ENCODE peak calls at places on chromosomes 13 and 19, in six cellular contexts. B is Panc1, G is heart left ventricle, U is dorsolateral prefrontal cortex, M is AG04450, K is kidney. T is an unnamed sample.

GRCh38 chr13:42190529-42190928 is 81.4 kb upstream of the AKAP11 start:
- DNase-seq in B (no peak), G (no peak), U (no peak), M (no peak), K (no peak), T (no peak)

GRCh38 chr19:42345191-42345812 is 19.9 kb downstream of the MEGF8 start:
- DNase-seq in B (no peak), G (no peak), U (no peak), M (no peak), K (no peak), T (no peak)

GRCh38 chr13:46961719-46962118 is 64.9 kb upstream of the HTR2A start:
- DNase-seq in B (no peak), G (no peak), U (no peak), M (no peak), K (no peak), T (no peak)

GRCh38 chr19:52343548-52343947 is 7.5 kb downstream of the ZNF610 start:
- DNase-seq in B (no peak), G (no peak), U (no peak), M (no peak), K (no peak), T (peak)

GRCh38 chr19:50402544-50403301 is 16.0 kb upstream of the SPIB start:
- DNase-seq in B (no peak), G (no peak), U (no peak), M (no peak), K (no peak), T (no peak)

GRCh38 chr19:2081873-2082810 is 14.0 kb downstream of the MOB3A start:
- DNase-seq in B (no peak), G (no peak), U (no peak), M (no peak), K (peak), T (no peak)

GRCh38 chr13:79227418-79227817 is 178.6 kb downstream of the RBM26 start:
- DNase-seq in B (no peak), G (no peak), U (no peak), M (no peak), K (no peak), T (no peak)

GRCh38 chr13:91172160-91172559 is 175.3 kb upstream of the MIR17HG start:
- DNase-seq in B (no peak), G (no peak), U (no peak), M (no peak), K (no peak), T (no peak)

GRCh38 chr13:44373601-44374347 is at the start of gene SERP2:
- DNase-seq in B (no peak), G (peak), U (peak), M (no peak), K (peak), T (peak)

GRCh38 chr19:35066691-35067563 is 25.4 kb downstream of the HPN start:
- DNase-seq in B (no peak), G (peak), U (peak), M (peak), K (peak), T (peak)

GRCh38 chr19:54160182-54160811 is 776 bp upstream of the LENG1 start:
- DNase-seq in B (no peak), G (no peak), U (no peak), M (no peak), K (peak), T (no peak)

GRCh38 chr19:48896191-48896720 is 2.3 kb downstream of the TULP2 start:
- DNase-seq in B (no peak), G (peak), U (no peak), M (no peak), K (peak), T (peak)

GRCh38 chr13:45257638-45258338 is 56.9 kb upstream of the KCTD4 start:
- DNase-seq in B (no peak), G (no peak), U (no peak), M (no peak), K (no peak), T (no peak)

GRCh38 chr19:48117515-48118330 is 7.1 kb upstream of the PLA2G4C start:
- DNase-seq in B (no peak), G (no peak), U (no peak), M (no peak), K (no peak), T (no peak)

GRCh38 chr13:37889811-37890210 is 20.2 kb upstream of the TRPC4 start:
- DNase-seq in B (no peak), G (no peak), U (no peak), M (no peak), K (no peak), T (no peak)

GRCh38 chr13:113901231-113901630 is 37.4 kb upstream of the GAS6 start:
- DNase-seq in B (no peak), G (no peak), U (no peak), M (no peak), K (no peak), T (no peak)

GRCh38 chr19:47853003-47853402 is 6.0 kb upstream of the TPRX2 start:
- DNase-seq in B (no peak), G (no peak), U (no peak), M (no peak), K (no peak), T (no peak)

GRCh38 chr19:29528350-29528945 is 2.7 kb downstream of the VSTM2B start:
- DNase-seq in B (no peak), G (peak), U (peak), M (peak), K (peak), T (peak)

GRCh38 chr13:45807520-45808099 is 43.9 kb downstream of the SIAH3 start:
- DNase-seq in B (peak), G (no peak), U (no peak), M (no peak), K (no peak), T (no peak)

GRCh38 chr13:48875071-48875470 is 100.6 kb upstream of the FNDC3A start:
- DNase-seq in B (no peak), G (no peak), U (no peak), M (no peak), K (no peak), T (no peak)

GRCh38 chr19:50192463-50193211 is 10.8 kb upstream of the MYH14 start:
- DNase-seq in B (no peak), G (no peak), U (no peak), M (no peak), K (no peak), T (no peak)

GRCh38 chr13:58884353-58884752 is 1252.8 kb downstream of the PCDH17 start:
- DNase-seq in B (no peak), G (no peak), U (no peak), M (no peak), K (no peak), T (no peak)

GRCh38 chr19:52453324-52454094 is at the start of gene ZNF578:
- DNase-seq in B (no peak), G (peak), U (peak), M (peak), K (peak), T (peak)

GRCh38 chr13:68076046-68076445 is 845.9 kb upstream of the PCDH9 start:
- DNase-seq in B (no peak), G (no peak), U (no peak), M (no peak), K (peak), T (no peak)

GRCh38 chr13:23723463-23723862 is 153.3 kb downstream of the TNFRSF19 start:
- DNase-seq in B (no peak), G (no peak), U (no peak), M (peak), K (no peak), T (no peak)

GRCh38 chr19:6232567-6232966 is 47.2 kb downstream of the MLLT1 start:
- DNase-seq in B (no peak), G (no peak), U (no peak), M (peak), K (peak), T (no peak)

GRCh38 chr19:38384209-38385027 is 3.4 kb downstream of the GGN start:
- DNase-seq in B (no peak), G (no peak), U (no peak), M (no peak), K (no peak), T (no peak)

GRCh38 chr13:111474136-111475002 is 153.9 kb downstream of the TEX29 start:
- DNase-seq in B (peak), G (no peak), U (no peak), M (peak), K (no peak), T (no peak)

GRCh38 chr19:16496613-16496983 is 404 bp downstream of the C19orf44 start:
- DNase-seq in B (no peak), G (no peak), U (no peak), M (no peak), K (no peak), T (peak)

GRCh38 chr19:34120846-34121639 is 51.3 kb upstream of the LSM14A start:
- DNase-seq in B (no peak), G (no peak), U (no peak), M (peak), K (no peak), T (no peak)

GRCh38 chr13:98190889-98191444 is 13.9 kb upstream of the RNF113B start:
- DNase-seq in B (no peak), G (no peak), U (no peak), M (no peak), K (no peak), T (no peak)

GRCh38 chr19:28425431-28425931 is 787.5 kb downstream of the UQCRFS1 start:
- DNase-seq in B (no peak), G (no peak), U (no peak), M (no peak), K (no peak), T (no peak)

GRCh38 chr19:3580156-3580955 is 4.9 kb upstream of the GIPC3 start:
- DNase-seq in B (no peak), G (no peak), U (no peak), M (peak), K (no peak), T (no peak)

GRCh38 chr13:51269039-51269438 is 46.8 kb downstream of the FAM124A start:
- DNase-seq in B (no peak), G (no peak), U (no peak), M (no peak), K (no peak), T (no peak)

GRCh38 chr19:33064778-33065550 is at the start of gene RHPN2:
- DNase-seq in B (no peak), G (peak), U (no peak), M (no peak), K (peak), T (peak)

GRCh38 chr13:90675129-90675528 is 672.4 kb upstream of the MIR17HG start:
- DNase-seq in B (no peak), G (no peak), U (no peak), M (no peak), K (no peak), T (no peak)

GRCh38 chr19:2275588-2276428 is 6.2 kb downstream of the PEAK3 start:
- DNase-seq in B (no peak), G (peak), U (no peak), M (no peak), K (no peak), T (peak)

GRCh38 chr13:33869005-33869404 is 51.1 kb downstream of the RFC3 start:
- DNase-seq in B (no peak), G (no peak), U (no peak), M (no peak), K (no peak), T (no peak)

GRCh38 chr13:84912720-84913119 is 886.5 kb downstream of the SLITRK6 start:
- DNase-seq in B (no peak), G (no peak), U (no peak), M (no peak), K (no peak), T (no peak)

DNA sequence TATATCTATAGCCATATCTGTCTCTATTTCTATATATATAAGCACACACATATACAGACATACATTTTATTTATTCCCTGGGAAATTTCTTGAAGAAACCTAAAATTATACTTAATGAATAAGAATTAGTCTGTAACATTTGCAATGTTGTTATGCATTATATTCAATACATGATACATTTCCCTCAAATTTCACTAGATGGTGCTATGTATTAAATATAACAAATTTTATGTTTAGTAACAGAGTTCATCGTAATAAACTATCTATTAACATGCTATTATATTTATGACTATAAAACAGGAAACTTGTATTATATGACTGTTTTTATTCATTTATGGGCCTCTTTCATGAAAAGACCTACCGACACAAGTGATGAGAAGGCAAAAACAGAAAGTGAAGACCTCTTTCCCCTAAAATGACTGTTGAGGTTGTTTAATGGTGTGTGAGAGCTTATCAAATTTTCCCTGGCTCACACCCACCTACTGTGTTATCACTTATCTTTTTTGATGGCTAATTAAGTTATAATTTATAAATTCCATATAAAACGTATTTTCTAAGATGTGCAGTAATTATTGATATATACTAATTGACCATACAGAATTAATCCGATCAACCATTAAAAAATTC is 881.9 kb downstream of the SLITRK6 start:
- DNase-seq in B (no peak), G (no peak), U (no peak), M (no peak), K (no peak), T (no peak)
- TF ChIP-seq CTCF in B (peak), G (peak), U (peak), M (peak), K (no peak), T (peak)

DNA sequence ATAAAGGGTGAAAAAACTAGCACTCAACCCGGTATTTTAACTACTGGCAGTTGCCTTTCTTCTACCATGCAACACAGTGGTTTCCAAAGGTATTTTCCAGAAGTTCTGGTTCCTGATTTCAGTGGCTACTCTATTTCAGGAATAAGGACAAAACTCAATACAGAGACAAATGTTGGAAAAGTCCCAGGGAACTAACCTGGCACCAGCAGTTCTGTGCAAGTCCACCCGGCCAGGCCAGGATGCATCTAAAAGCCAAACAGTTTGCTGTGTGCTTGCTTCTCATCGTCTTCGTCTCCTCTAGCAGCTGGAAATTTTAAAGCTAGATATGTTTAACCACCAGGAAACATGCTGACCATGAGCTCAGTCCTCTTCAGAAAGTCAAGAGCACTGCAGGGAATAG is 52.5 kb downstream of the FOXO1 start:
- DNase-seq in B (no peak), G (no peak), U (no peak), M (no peak), K (no peak), T (no peak)
- H3K27ac ChIP-seq in B (no peak), G (peak), U (no peak), M (no peak), K (peak), T (peak)

DNA sequence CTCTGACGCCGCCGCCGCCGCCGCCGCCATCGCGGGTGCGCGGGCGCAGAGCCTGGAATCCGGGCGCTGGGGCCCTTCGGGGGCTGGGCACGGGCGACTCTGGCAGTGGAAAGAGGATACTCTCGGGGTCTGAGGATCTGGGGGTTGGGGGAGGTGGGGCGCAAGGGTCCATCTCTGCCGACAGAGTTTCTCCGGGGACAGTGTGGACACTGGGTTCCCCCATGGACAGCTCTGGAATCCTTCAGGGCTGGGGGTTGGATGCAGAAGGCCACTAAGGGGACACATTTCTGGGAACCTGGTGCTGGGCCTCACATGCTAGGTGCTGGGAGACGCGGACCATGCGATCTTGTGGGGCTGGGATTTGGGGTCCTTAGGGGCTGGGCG is 2.3 kb downstream of the TGFBR3L start:
- DNase-seq in B (no peak), G (no peak), U (no peak), M (no peak), K (peak), T (no peak)
- H3K4me3 ChIP-seq in B (peak), G (peak), U (peak), M (peak), K (no peak), T (peak)

GRCh38 chr19:14053500-14053899 is 8.4 kb downstream of the PALM3 start:
- DNase-seq in B (no peak), G (no peak), U (no peak), M (no peak), K (no peak), T (no peak)

GRCh38 chr19:14052470-14052869 is 9.4 kb downstream of the PALM3 start:
- DNase-seq in B (no peak), G (no peak), U (no peak), M (no peak), K (no peak), T (no peak)

GRCh38 chr19:14054099-14054498 is 7.8 kb downstream of the PALM3 start:
- DNase-seq in B (no peak), G (no peak), U (no peak), M (no peak), K (no peak), T (no peak)

GRCh38 chr19:14051980-14052379 is 9.9 kb downstream of the PALM3 start:
- DNase-seq in B (no peak), G (no peak), U (no peak), M (no peak), K (no peak), T (no peak)

GRCh38 chr19:14053032-14053431 is 8.8 kb downstream of the PALM3 start:
- DNase-seq in B (no peak), G (no peak), U (no peak), M (no peak), K (no peak), T (no peak)
- TF ChIP-seq CTCF in B (no peak), G (no peak), U (no peak), M (no peak), K (no peak), T (no peak)

DNA sequence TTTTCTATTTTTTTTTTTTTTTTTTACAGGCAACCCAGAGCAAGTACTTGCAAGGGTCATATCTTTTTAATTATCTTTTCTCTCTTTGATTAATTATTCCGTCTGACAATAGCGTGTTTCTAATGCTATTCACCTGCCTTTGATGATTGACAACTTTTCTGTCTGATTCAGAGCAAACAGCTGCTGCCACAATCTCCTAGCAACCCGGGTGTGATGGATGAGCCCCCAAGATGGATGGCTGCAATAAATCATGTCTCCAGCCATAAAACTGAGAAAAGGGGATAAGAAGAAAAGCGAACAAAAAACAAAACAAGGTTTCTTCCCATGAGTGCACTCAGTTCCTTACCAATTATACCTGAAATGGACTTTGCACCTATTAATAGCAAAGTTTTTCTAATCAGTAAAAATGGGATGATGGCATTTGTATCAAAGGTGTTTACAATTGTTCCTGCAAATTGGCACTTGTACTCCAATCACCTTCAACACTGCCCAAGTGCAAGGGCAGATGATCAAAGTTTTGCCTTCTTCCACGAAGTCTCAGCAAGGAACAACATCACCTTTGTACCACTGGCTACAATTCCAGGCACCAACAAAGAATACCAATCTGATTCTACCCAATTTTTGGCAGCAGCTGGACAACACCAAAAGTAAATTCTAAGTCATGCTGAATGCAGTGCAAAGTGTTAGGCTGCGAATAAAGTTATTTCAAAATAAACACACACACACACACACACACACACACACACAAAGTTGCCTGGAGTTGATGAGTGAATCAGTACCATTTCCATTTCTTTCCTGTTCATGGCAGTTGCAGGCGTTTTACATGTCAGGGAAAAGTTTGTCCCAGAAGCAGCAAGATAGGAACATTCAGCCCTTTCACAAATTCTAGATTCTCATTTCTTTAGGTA is 12.0 kb downstream of the TSHZ3 start:
- DNase-seq in B (no peak), G (no peak), U (no peak), M (no peak), K (no peak), T (no peak)
- H3K27ac ChIP-seq in B (no peak), G (no peak), U (no peak), M (no peak), K (no peak), T (peak)

DNA sequence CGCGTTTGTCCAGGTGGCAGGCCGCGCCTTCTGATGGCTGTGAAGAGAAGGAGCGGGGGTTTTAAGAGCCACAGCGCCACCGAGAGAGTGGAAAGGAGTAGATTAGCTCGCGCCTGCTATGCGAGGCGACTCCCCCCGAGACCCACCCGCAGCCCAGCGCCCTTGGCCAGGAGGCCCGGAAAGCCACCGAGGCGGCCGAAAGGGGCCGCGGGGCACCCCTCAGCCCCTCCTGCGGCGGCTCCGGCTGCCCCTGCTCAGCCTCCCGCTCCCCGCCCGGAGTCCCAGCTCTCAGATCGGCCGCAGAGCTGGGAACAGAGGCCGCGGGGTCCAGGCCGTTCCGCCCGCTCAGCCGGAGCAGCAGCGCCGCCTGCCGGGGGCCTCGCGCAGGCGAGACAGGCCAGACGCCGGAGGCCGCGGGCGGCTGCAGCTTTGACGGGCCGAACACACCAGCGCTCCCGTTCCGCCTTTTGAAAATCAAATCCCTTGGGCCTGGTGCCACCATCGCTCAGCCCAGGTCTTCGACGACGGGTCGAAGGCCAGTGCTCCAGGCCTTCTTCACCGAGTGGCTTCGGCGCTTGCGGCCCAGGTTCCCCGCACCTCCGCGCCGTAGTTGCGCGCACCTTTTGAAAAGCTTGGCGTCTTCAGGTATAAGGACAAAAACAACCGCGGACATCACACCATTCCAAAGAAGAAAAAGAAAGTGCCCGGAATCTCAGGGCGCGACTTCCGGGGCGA is 15.3 kb downstream of the CDX2 start:
- DNase-seq in B (no peak), G (peak), U (no peak), M (peak), K (peak), T (peak)
- H3K4me3 ChIP-seq in B (peak), G (peak), U (peak), M (peak), K (peak), T (peak)